ENCODE peak calls at places on chromosome 6, in four cellular contexts. X is HCT116, R is H1, S is HepG2. V is an unnamed sample.

GRCh38 chr6:22873531-22874136 is 304.3 kb downstream of the HDGFL1 start:
- DNase-seq in X (no peak), R (no peak), S (no peak), V (no peak)

GRCh38 chr6:129426343-129426742 is 283.6 kb downstream of the ARHGAP18 start:
- DNase-seq in X (no peak), R (no peak), S (no peak), V (no peak)

GRCh38 chr6:134519456-134519855 is 201.5 kb upstream of the SGK1 start:
- DNase-seq in X (no peak), R (no peak), S (no peak), V (peak; percentile 67)

GRCh38 chr6:38352636-38353035 is 287.1 kb downstream of the BTBD9 start:
- DNase-seq in X (no peak), R (no peak), S (no peak), V (no peak)

GRCh38 chr6:34248198-34248726 is 544 bp downstream of the SMIM29 start:
- DNase-seq in X (no peak), R (no peak), S (peak; percentile 35), V (no peak)

GRCh38 chr6:62150048-62150663 is 135.9 kb downstream of the KHDRBS2 start:
- DNase-seq in X (peak; percentile 6), R (no peak), S (peak; percentile 72), V (peak; percentile 32)

GRCh38 chr6:136701011-136701410 is 91.3 kb downstream of the MAP3K5 start:
- DNase-seq in X (no peak), R (no peak), S (no peak), V (no peak)

GRCh38 chr6:113936093-113936934 is 34.6 kb downstream of the HDAC2 start:
- DNase-seq in X (peak; percentile 33), R (no peak), S (peak; percentile 50), V (peak; percentile 66)

GRCh38 chr6:166360243-166361079 is 18.1 kb upstream of the SFT2D1 start:
- DNase-seq in X (no peak), R (no peak), S (no peak), V (no peak)

GRCh38 chr6:134553941-134554340 is 236.0 kb upstream of the SGK1 start:
- DNase-seq in X (no peak), R (no peak), S (no peak), V (no peak)

GRCh38 chr6:156760377-156760776 is 16.8 kb upstream of the ARID1B start:
- DNase-seq in X (no peak), R (no peak), S (no peak), V (no peak)

GRCh38 chr6:80438728-80439127 is 332.3 kb downstream of the BCKDHB start:
- DNase-seq in X (peak; percentile 83), R (peak; percentile 17), S (no peak), V (no peak)

GRCh38 chr6:138815221-138815620 is 19.3 kb downstream of the ECT2L start:
- DNase-seq in X (no peak), R (no peak), S (no peak), V (no peak)

GRCh38 chr6:122008105-122009100 is 391.0 kb upstream of the HSF2 start:
- DNase-seq in X (no peak), R (no peak), S (no peak), V (no peak)

GRCh38 chr6:10406556-10406955 is 8.3 kb downstream of the TFAP2A start:
- DNase-seq in X (no peak), R (no peak), S (no peak), V (no peak)

GRCh38 chr6:113120577-113121285 is 736.4 kb upstream of the MARCKS start:
- DNase-seq in X (peak; percentile 73), R (no peak), S (no peak), V (no peak)

GRCh38 chr6:3530515-3530914 is 73.7 kb upstream of the SLC22A23 start:
- DNase-seq in X (no peak), R (no peak), S (no peak), V (no peak)

DNA sequence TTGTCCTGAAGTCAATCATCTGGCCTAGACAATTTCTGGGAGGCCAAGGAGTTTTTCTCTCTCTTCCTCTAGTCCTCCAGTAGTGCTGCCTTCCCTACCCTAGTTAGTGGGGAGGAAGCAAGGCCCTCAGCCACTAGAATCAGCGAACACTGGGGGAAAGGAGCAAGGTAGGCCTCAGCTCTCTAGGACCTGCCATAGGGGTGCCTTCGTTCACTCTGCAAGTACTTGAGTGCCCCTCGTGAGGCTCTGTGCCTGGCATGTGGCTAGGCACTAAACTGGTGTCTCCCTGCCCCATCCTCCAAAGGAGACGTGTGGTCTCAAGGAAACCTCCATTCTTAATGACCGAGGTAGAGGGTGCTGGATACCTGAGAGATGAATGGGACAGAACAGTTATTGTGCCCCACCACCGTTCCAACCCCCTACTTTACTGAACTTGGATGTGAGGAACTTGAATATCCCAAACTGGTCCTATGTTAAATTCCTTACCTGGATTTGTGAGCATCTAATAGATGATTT is 1.1 kb downstream of the DEF6 start:
- DNase-seq in X (no peak), R (no peak), S (no peak), V (no peak)
- H3K9ac ChIP-seq in X (peak overlapping the region; percentile 91), R (no peak overlapping the region), S (peak overlapping the region; percentile 64), V (no peak overlapping the region)

GRCh38 chr6:41080623-41081022 is 7.8 kb downstream of the NFYA start:
- DNase-seq in X (no peak), R (no peak), S (no peak), V (no peak)
- H3K27ac ChIP-seq in X (no peak overlapping the region), R (no peak overlapping the region), S (no peak overlapping the region), V (no peak overlapping the region)

GRCh38 chr6:32087574-32088486 is 21.3 kb downstream of the TNXB start:
- DNase-seq in X (peak; percentile 81), R (peak; percentile 73), S (peak; percentile 82), V (no peak)
- TF ChIP-seq POLR2AphosphoS5 in X (peak; percentile 33), R (no peak), S (no peak), V (no peak)

GRCh38 chr6:14711056-14711703 is 534.7 kb upstream of the JARID2 start:
- DNase-seq in X (no peak), R (no peak), S (peak; percentile 28), V (no peak)

GRCh38 chr6:14711704-14712397 is 534.0 kb upstream of the JARID2 start:
- DNase-seq in X (no peak), R (no peak), S (no peak), V (no peak)

GRCh38 chr6:14713561-14713960 is 532.3 kb upstream of the JARID2 start:
- DNase-seq in X (no peak), R (no peak), S (no peak), V (no peak)

GRCh38 chr6:14713966-14714631 is 531.8 kb upstream of the JARID2 start:
- DNase-seq in X (no peak), R (no peak), S (no peak), V (no peak)

DNA sequence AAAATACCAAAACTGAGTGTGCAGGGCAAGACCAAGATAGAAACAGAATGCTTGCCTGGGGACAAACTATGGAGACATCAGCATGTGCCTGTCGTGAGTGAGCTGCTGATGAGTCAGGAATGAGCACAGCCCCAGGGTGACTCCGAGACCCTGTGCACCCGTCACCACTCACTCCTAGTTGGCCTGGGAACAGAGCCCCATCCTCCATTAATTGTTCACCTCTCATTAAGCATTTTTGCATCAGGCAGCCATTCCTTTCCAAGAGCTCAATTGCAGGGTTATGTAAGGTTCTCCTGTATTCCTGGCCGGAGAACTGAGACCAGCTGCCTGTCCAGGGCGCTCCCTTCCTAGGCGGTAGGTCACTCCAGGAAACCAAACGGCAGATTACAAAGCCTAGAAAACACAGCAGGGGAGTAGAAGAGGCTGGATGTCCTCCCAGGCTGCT is 532.8 kb upstream of the JARID2 start:
- DNase-seq in X (no peak), R (no peak), S (no peak), V (no peak)
- H3K9ac ChIP-seq in X (no peak overlapping the region), R (no peak overlapping the region), S (no peak overlapping the region), V (peak overlapping the region; percentile 35)

GRCh38 chr6:56752534-56752933 is 109.8 kb upstream of the DST start:
- DNase-seq in X (no peak), R (no peak), S (no peak), V (no peak)

GRCh38 chr6:56752009-56752408 is 109.3 kb upstream of the DST start:
- DNase-seq in X (no peak), R (no peak), S (no peak), V (no peak)

GRCh38 chr6:56746767-56747504 is 104.2 kb upstream of the DST start:
- DNase-seq in X (no peak), R (no peak), S (no peak), V (no peak)

GRCh38 chr6:56751604-56752003 is 108.9 kb upstream of the DST start:
- DNase-seq in X (no peak), R (no peak), S (no peak), V (no peak)

DNA sequence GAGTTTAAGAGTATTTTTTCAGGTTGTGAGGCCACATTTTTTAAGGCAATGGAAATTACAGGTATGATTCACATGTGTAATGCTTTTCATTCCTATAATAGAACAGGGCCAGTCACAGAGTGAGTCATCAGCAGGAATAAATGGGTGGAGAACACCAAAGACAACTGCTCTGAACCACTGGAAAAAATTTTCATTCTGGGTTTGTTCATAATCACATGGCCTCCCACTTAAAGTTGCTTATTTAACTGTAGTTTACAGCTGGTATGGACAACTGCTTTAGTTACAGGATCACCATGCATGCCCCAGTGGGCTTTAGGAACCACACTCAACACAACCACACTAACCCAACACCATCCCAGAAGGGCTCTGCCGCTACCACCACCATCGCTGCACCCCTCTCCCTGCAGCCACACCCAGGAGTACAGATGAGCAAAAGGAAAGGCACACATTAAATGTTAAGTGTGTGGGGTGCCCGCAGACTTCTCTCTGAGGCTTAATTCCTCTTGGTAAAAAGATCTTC is 107.0 kb upstream of the DST start:
- DNase-seq in X (peak; percentile 91), R (no peak), S (peak; percentile 49), V (no peak)
- H3K27ac ChIP-seq in X (peak overlapping the region; percentile 97), R (no peak overlapping the region), S (no peak overlapping the region), V (no peak overlapping the region)

DNA sequence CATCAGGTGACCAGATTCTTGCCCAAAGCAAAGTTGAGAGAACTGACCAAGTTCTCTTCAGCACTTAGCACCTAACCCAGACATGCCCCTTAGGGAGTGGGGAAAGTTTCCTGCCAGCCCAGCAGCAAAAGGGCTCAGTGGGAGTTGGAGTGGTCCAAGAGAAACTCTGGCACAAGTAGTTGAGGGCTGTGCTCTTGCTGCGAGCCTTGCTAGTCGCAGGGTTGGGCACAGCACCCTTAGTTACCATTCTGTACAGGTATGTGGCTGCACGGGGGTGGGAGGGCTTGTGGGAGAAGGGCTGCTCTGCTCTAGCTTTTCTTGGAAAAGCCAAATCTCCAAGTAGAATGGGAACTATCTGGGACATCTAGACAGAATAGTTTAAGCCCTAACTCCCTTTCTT is 6.4 kb downstream of the POLR1C start:
- DNase-seq in X (no peak), R (no peak), S (no peak), V (no peak)
- TF ChIP-seq POLR2AphosphoS5 in X (no peak), R (no peak), S (no peak), V (no peak)

GRCh38 chr6:159980474-159980873 is 11.6 kb downstream of the IGF2R start:
- DNase-seq in X (no peak), R (no peak), S (no peak), V (no peak)
- H3K9ac ChIP-seq in X (no peak overlapping the region), R (no peak overlapping the region), S (no peak overlapping the region), V (no peak overlapping the region)